ENCODE peak calls at places on chromosomes 5 and 9, in eight cellular contexts. One of them, this sample, is unnamed.

GRCh38 chr5:109567374-109568044 is 122.2 kb upstream of the MAN2A1 start:
- DNase-seq in hypothalamus: no peak
- DNase-seq in GM04504: peak
- DNase-seq in brain microvascular endothelial cell: peak
- DNase-seq in iris pigment epithelial cell: peak
- DNase-seq in activated T-cell treated with anti-CD3 and anti-CD28 coated beads for 24 hours: no peak
- DNase-seq in PC-3: no peak
- DNase-seq in IMR-90: peak
- DNase-seq in this sample: no peak

GRCh38 chr9:114316605-114317230 is 6.2 kb upstream of the ORM1 start:
- DNase-seq in PC-3: no peak
- DNase-seq in brain microvascular endothelial cell: no peak
- DNase-seq in hypothalamus: no peak
- DNase-seq in IMR-90: no peak
- DNase-seq in iris pigment epithelial cell: peak
- DNase-seq in activated T-cell treated with anti-CD3 and anti-CD28 coated beads for 24 hours: no peak
- DNase-seq in GM04504: no peak
- DNase-seq in this sample: no peak

GRCh38 chr5:6439588-6440550 is 8.8 kb upstream of the UBE2QL1 start:
- DNase-seq in hypothalamus: no peak
- DNase-seq in brain microvascular endothelial cell: no peak
- DNase-seq in PC-3: peak
- DNase-seq in iris pigment epithelial cell: no peak
- DNase-seq in IMR-90: no peak
- DNase-seq in GM04504: no peak
- DNase-seq in activated T-cell treated with anti-CD3 and anti-CD28 coated beads for 24 hours: no peak
- DNase-seq in this sample: no peak

GRCh38 chr9:36871606-36872005 is 162.5 kb downstream of the PAX5 start:
- DNase-seq in hypothalamus: no peak
- DNase-seq in iris pigment epithelial cell: no peak
- DNase-seq in activated T-cell treated with anti-CD3 and anti-CD28 coated beads for 24 hours: no peak
- DNase-seq in PC-3: no peak
- DNase-seq in brain microvascular endothelial cell: no peak
- DNase-seq in GM04504: no peak
- DNase-seq in IMR-90: no peak
- DNase-seq in this sample: no peak

GRCh38 chr9:119677811-119678530 is 308.7 kb upstream of the BRINP1 start:
- DNase-seq in activated T-cell treated with anti-CD3 and anti-CD28 coated beads for 24 hours: no peak
- DNase-seq in PC-3: no peak
- DNase-seq in iris pigment epithelial cell: no peak
- DNase-seq in brain microvascular endothelial cell: no peak
- DNase-seq in GM04504: no peak
- DNase-seq in IMR-90: no peak
- DNase-seq in hypothalamus: no peak
- DNase-seq in this sample: no peak

GRCh38 chr9:34204011-34204635 is 25.3 kb downstream of the UBAP1 start:
- DNase-seq in PC-3: peak
- DNase-seq in iris pigment epithelial cell: no peak
- DNase-seq in activated T-cell treated with anti-CD3 and anti-CD28 coated beads for 24 hours: no peak
- DNase-seq in GM04504: no peak
- DNase-seq in brain microvascular endothelial cell: no peak
- DNase-seq in hypothalamus: no peak
- DNase-seq in IMR-90: no peak
- DNase-seq in this sample: no peak

GRCh38 chr5:36570268-36570667 is 36.1 kb upstream of the SLC1A3 start:
- DNase-seq in iris pigment epithelial cell: peak
- DNase-seq in IMR-90: peak
- DNase-seq in GM04504: no peak
- DNase-seq in activated T-cell treated with anti-CD3 and anti-CD28 coated beads for 24 hours: no peak
- DNase-seq in brain microvascular endothelial cell: peak
- DNase-seq in hypothalamus: no peak
- DNase-seq in PC-3: no peak
- DNase-seq in this sample: no peak

GRCh38 chr5:399296-400281 is 43.4 kb upstream of the EXOC3 start:
- DNase-seq in brain microvascular endothelial cell: peak
- DNase-seq in GM04504: peak
- DNase-seq in activated T-cell treated with anti-CD3 and anti-CD28 coated beads for 24 hours: peak
- DNase-seq in PC-3: no peak
- DNase-seq in IMR-90: peak
- DNase-seq in iris pigment epithelial cell: peak
- DNase-seq in hypothalamus: peak
- DNase-seq in this sample: no peak

GRCh38 chr9:79581388-79581787 is 9.6 kb downstream of the TLE4 start:
- DNase-seq in PC-3: no peak
- DNase-seq in iris pigment epithelial cell: peak
- DNase-seq in GM04504: no peak
- DNase-seq in activated T-cell treated with anti-CD3 and anti-CD28 coated beads for 24 hours: no peak
- DNase-seq in hypothalamus: no peak
- DNase-seq in brain microvascular endothelial cell: peak
- DNase-seq in IMR-90: peak
- DNase-seq in this sample: no peak

GRCh38 chr9:88936132-88936531 is 55.1 kb upstream of the S1PR3 start:
- DNase-seq in GM04504: no peak
- DNase-seq in hypothalamus: no peak
- DNase-seq in IMR-90: no peak
- DNase-seq in PC-3: no peak
- DNase-seq in activated T-cell treated with anti-CD3 and anti-CD28 coated beads for 24 hours: no peak
- DNase-seq in iris pigment epithelial cell: no peak
- DNase-seq in brain microvascular endothelial cell: no peak
- DNase-seq in this sample: no peak

GRCh38 chr9:107707915-107708441 is 218.4 kb upstream of the KLF4 start:
- DNase-seq in hypothalamus: no peak
- DNase-seq in activated T-cell treated with anti-CD3 and anti-CD28 coated beads for 24 hours: no peak
- DNase-seq in iris pigment epithelial cell: peak
- DNase-seq in GM04504: no peak
- DNase-seq in brain microvascular endothelial cell: peak
- DNase-seq in PC-3: peak
- DNase-seq in IMR-90: peak
- DNase-seq in this sample: no peak

GRCh38 chr5:51382759-51383493 is at the start of gene ISL1:
- DNase-seq in brain microvascular endothelial cell: peak
- DNase-seq in hypothalamus: peak
- DNase-seq in iris pigment epithelial cell: peak
- DNase-seq in PC-3: peak
- DNase-seq in IMR-90: peak
- DNase-seq in activated T-cell treated with anti-CD3 and anti-CD28 coated beads for 24 hours: no peak
- DNase-seq in GM04504: peak
- DNase-seq in this sample: no peak

GRCh38 chr5:30156156-30156555 is 1037.3 kb upstream of the CDH6 start:
- DNase-seq in brain microvascular endothelial cell: no peak
- DNase-seq in iris pigment epithelial cell: no peak
- DNase-seq in activated T-cell treated with anti-CD3 and anti-CD28 coated beads for 24 hours: no peak
- DNase-seq in GM04504: no peak
- DNase-seq in IMR-90: no peak
- DNase-seq in hypothalamus: no peak
- DNase-seq in PC-3: peak
- DNase-seq in this sample: no peak

GRCh38 chr9:94145640-94146039 is 61.4 kb downstream of the PTPDC1 start:
- DNase-seq in hypothalamus: no peak
- DNase-seq in GM04504: no peak
- DNase-seq in IMR-90: no peak
- DNase-seq in activated T-cell treated with anti-CD3 and anti-CD28 coated beads for 24 hours: no peak
- DNase-seq in brain microvascular endothelial cell: no peak
- DNase-seq in PC-3: no peak
- DNase-seq in iris pigment epithelial cell: no peak
- DNase-seq in this sample: no peak

GRCh38 chr5:96149021-96149420 is 187.4 kb upstream of the ELL2 start:
- DNase-seq in iris pigment epithelial cell: no peak
- DNase-seq in activated T-cell treated with anti-CD3 and anti-CD28 coated beads for 24 hours: no peak
- DNase-seq in IMR-90: no peak
- DNase-seq in brain microvascular endothelial cell: no peak
- DNase-seq in PC-3: no peak
- DNase-seq in GM04504: no peak
- DNase-seq in hypothalamus: no peak
- DNase-seq in this sample: no peak

GRCh38 chr9:109969559-109970237 is 189.7 kb downstream of the PALM2AKAP2 start:
- DNase-seq in iris pigment epithelial cell: no peak
- DNase-seq in IMR-90: peak
- DNase-seq in hypothalamus: no peak
- DNase-seq in activated T-cell treated with anti-CD3 and anti-CD28 coated beads for 24 hours: no peak
- DNase-seq in brain microvascular endothelial cell: no peak
- DNase-seq in GM04504: no peak
- DNase-seq in PC-3: no peak
- DNase-seq in this sample: no peak

GRCh38 chr5:66633754-66634153 is 37.6 kb downstream of the MAST4 start:
- DNase-seq in IMR-90: no peak
- DNase-seq in hypothalamus: no peak
- DNase-seq in activated T-cell treated with anti-CD3 and anti-CD28 coated beads for 24 hours: no peak
- DNase-seq in brain microvascular endothelial cell: no peak
- DNase-seq in iris pigment epithelial cell: no peak
- DNase-seq in PC-3: no peak
- DNase-seq in GM04504: no peak
- DNase-seq in this sample: no peak

GRCh38 chr9:90641868-90642558 is 611 bp downstream of the DIRAS2 start:
- DNase-seq in IMR-90: no peak
- DNase-seq in PC-3: no peak
- DNase-seq in activated T-cell treated with anti-CD3 and anti-CD28 coated beads for 24 hours: no peak
- DNase-seq in hypothalamus: peak
- DNase-seq in GM04504: no peak
- DNase-seq in iris pigment epithelial cell: no peak
- DNase-seq in brain microvascular endothelial cell: no peak
- DNase-seq in this sample: no peak

GRCh38 chr5:33831041-33831440 is 60.7 kb downstream of the ADAMTS12 start:
- DNase-seq in PC-3: peak
- DNase-seq in IMR-90: no peak
- DNase-seq in brain microvascular endothelial cell: no peak
- DNase-seq in activated T-cell treated with anti-CD3 and anti-CD28 coated beads for 24 hours: no peak
- DNase-seq in GM04504: no peak
- DNase-seq in iris pigment epithelial cell: no peak
- DNase-seq in hypothalamus: no peak
- DNase-seq in this sample: no peak

GRCh38 chr9:133887540-133888047 is 104.5 kb downstream of the VAV2 start:
- DNase-seq in hypothalamus: no peak
- DNase-seq in iris pigment epithelial cell: no peak
- DNase-seq in GM04504: no peak
- DNase-seq in PC-3: no peak
- DNase-seq in brain microvascular endothelial cell: no peak
- DNase-seq in IMR-90: no peak
- DNase-seq in activated T-cell treated with anti-CD3 and anti-CD28 coated beads for 24 hours: no peak
- DNase-seq in this sample: no peak

GRCh38 chr5:56669534-56670483 is 145.5 kb upstream of the MAP3K1 start:
- DNase-seq in PC-3: peak
- DNase-seq in IMR-90: peak
- DNase-seq in GM04504: no peak
- DNase-seq in iris pigment epithelial cell: peak
- DNase-seq in brain microvascular endothelial cell: no peak
- DNase-seq in activated T-cell treated with anti-CD3 and anti-CD28 coated beads for 24 hours: peak
- DNase-seq in hypothalamus: peak
- DNase-seq in this sample: peak

GRCh38 chr9:77563205-77563604 is 84.9 kb downstream of the GNA14 start:
- DNase-seq in hypothalamus: no peak
- DNase-seq in brain microvascular endothelial cell: no peak
- DNase-seq in IMR-90: no peak
- DNase-seq in activated T-cell treated with anti-CD3 and anti-CD28 coated beads for 24 hours: no peak
- DNase-seq in iris pigment epithelial cell: no peak
- DNase-seq in GM04504: no peak
- DNase-seq in PC-3: no peak
- DNase-seq in this sample: no peak

GRCh38 chr9:95004452-95005275 is 278.2 kb downstream of the AOPEP start:
- DNase-seq in PC-3: peak
- DNase-seq in hypothalamus: no peak
- DNase-seq in brain microvascular endothelial cell: no peak
- DNase-seq in GM04504: no peak
- DNase-seq in iris pigment epithelial cell: peak
- DNase-seq in activated T-cell treated with anti-CD3 and anti-CD28 coated beads for 24 hours: no peak
- DNase-seq in IMR-90: no peak
- DNase-seq in this sample: no peak

GRCh38 chr5:60010328-60010727 is 116.8 kb upstream of the PDE4D start:
- DNase-seq in PC-3: no peak
- DNase-seq in activated T-cell treated with anti-CD3 and anti-CD28 coated beads for 24 hours: no peak
- DNase-seq in brain microvascular endothelial cell: no peak
- DNase-seq in IMR-90: no peak
- DNase-seq in iris pigment epithelial cell: no peak
- DNase-seq in GM04504: no peak
- DNase-seq in hypothalamus: no peak
- DNase-seq in this sample: peak

GRCh38 chr9:107222020-107222522 is 61.0 kb upstream of the RAD23B start:
- DNase-seq in iris pigment epithelial cell: peak
- DNase-seq in hypothalamus: no peak
- DNase-seq in PC-3: no peak
- DNase-seq in GM04504: no peak
- DNase-seq in activated T-cell treated with anti-CD3 and anti-CD28 coated beads for 24 hours: no peak
- DNase-seq in IMR-90: peak
- DNase-seq in brain microvascular endothelial cell: peak
- DNase-seq in this sample: no peak

GRCh38 chr5:143102414-143102813 is 301.1 kb downstream of the NR3C1 start:
- DNase-seq in hypothalamus: no peak
- DNase-seq in brain microvascular endothelial cell: no peak
- DNase-seq in IMR-90: no peak
- DNase-seq in activated T-cell treated with anti-CD3 and anti-CD28 coated beads for 24 hours: no peak
- DNase-seq in PC-3: no peak
- DNase-seq in iris pigment epithelial cell: no peak
- DNase-seq in GM04504: no peak
- DNase-seq in this sample: no peak

GRCh38 chr5:169805527-169805934 is 168.5 kb downstream of the DOCK2 start:
- DNase-seq in PC-3: no peak
- DNase-seq in brain microvascular endothelial cell: no peak
- DNase-seq in activated T-cell treated with anti-CD3 and anti-CD28 coated beads for 24 hours: peak
- DNase-seq in GM04504: no peak
- DNase-seq in IMR-90: peak
- DNase-seq in iris pigment epithelial cell: no peak
- DNase-seq in hypothalamus: no peak
- DNase-seq in this sample: no peak

GRCh38 chr5:154850255-154851062 is at the start of gene FAXDC2:
- DNase-seq in PC-3: no peak
- DNase-seq in IMR-90: peak
- DNase-seq in iris pigment epithelial cell: peak
- DNase-seq in hypothalamus: peak
- DNase-seq in brain microvascular endothelial cell: peak
- DNase-seq in activated T-cell treated with anti-CD3 and anti-CD28 coated beads for 24 hours: no peak
- DNase-seq in GM04504: peak
- DNase-seq in this sample: no peak

GRCh38 chr5:111722016-111722591 is 34.9 kb downstream of the NREP start:
- DNase-seq in GM04504: no peak
- DNase-seq in iris pigment epithelial cell: no peak
- DNase-seq in activated T-cell treated with anti-CD3 and anti-CD28 coated beads for 24 hours: no peak
- DNase-seq in PC-3: no peak
- DNase-seq in hypothalamus: no peak
- DNase-seq in IMR-90: no peak
- DNase-seq in brain microvascular endothelial cell: no peak
- DNase-seq in this sample: no peak

GRCh38 chr9:127706836-127707241 is at the start of gene CFAP157:
- DNase-seq in brain microvascular endothelial cell: no peak
- DNase-seq in iris pigment epithelial cell: no peak
- DNase-seq in GM04504: no peak
- DNase-seq in PC-3: no peak
- DNase-seq in activated T-cell treated with anti-CD3 and anti-CD28 coated beads for 24 hours: no peak
- DNase-seq in IMR-90: no peak
- DNase-seq in hypothalamus: no peak
- DNase-seq in this sample: peak

GRCh38 chr5:45725537-45725936 is 29.4 kb upstream of the HCN1 start:
- DNase-seq in IMR-90: no peak
- DNase-seq in activated T-cell treated with anti-CD3 and anti-CD28 coated beads for 24 hours: no peak
- DNase-seq in GM04504: no peak
- DNase-seq in brain microvascular endothelial cell: no peak
- DNase-seq in iris pigment epithelial cell: no peak
- DNase-seq in PC-3: no peak
- DNase-seq in hypothalamus: no peak
- DNase-seq in this sample: no peak